ENCODE peak calls at places on chromosomes 12 and 14, in seven cellular contexts. Q, X, U, B, D, M and L are unnamed samples.

GRCh38 chr12:93883436-93884154 is 206.4 kb downstream of the CRADD start:
- DNase-seq in M (no peak), B (peak), X (peak), Q (peak), U (peak), D (no peak), L (peak)

GRCh38 chr14:100616854-100617714 is 29.9 kb upstream of the BEGAIN start:
- DNase-seq in U (no peak), Q (no peak), M (no peak), D (no peak), B (no peak), X (no peak), L (no peak)

GRCh38 chr14:23181946-23182345 is 1.5 kb downstream of the SLC7A8 start:
- DNase-seq in M (no peak), B (no peak), D (no peak), U (no peak), Q (no peak), X (no peak), L (no peak)

GRCh38 chr12:116922194-116922897 is 11.6 kb downstream of the FBXW8 start:
- DNase-seq in X (no peak), D (no peak), M (no peak), U (no peak), B (no peak), Q (peak), L (no peak)

GRCh38 chr12:93645702-93646101 is 31.5 kb upstream of the CRADD start:
- DNase-seq in X (no peak), U (peak), D (no peak), M (no peak), Q (peak), B (peak), L (no peak)

GRCh38 chr12:28209782-28210181 is 19.5 kb downstream of the CCDC91 start:
- DNase-seq in B (no peak), D (no peak), Q (no peak), M (no peak), X (no peak), U (no peak), L (no peak)

GRCh38 chr14:101817511-101818001 is 56.0 kb downstream of the PPP2R5C start:
- DNase-seq in B (no peak), M (no peak), D (no peak), U (no peak), X (no peak), Q (no peak), L (no peak)

GRCh38 chr14:51160871-51161270 is 66.0 kb upstream of the TRIM9 start:
- DNase-seq in M (no peak), U (no peak), B (no peak), X (no peak), D (no peak), Q (no peak), L (no peak)

GRCh38 chr14:53840444-53840843 is 116.2 kb downstream of the BMP4 start:
- DNase-seq in U (no peak), B (peak), D (no peak), Q (no peak), X (no peak), M (no peak), L (no peak)

GRCh38 chr14:64324461-64325255 is 30.5 kb upstream of the ESR2 start:
- DNase-seq in U (peak), B (peak), Q (peak), M (peak), X (no peak), D (no peak), L (peak)

GRCh38 chr12:67370979-67371378 is 101.8 kb downstream of the CAND1 start:
- DNase-seq in M (no peak), X (no peak), B (no peak), U (no peak), Q (no peak), D (no peak), L (no peak)

GRCh38 chr12:80025638-80026037 is 73.7 kb upstream of the OTOGL start:
- DNase-seq in X (no peak), U (no peak), Q (no peak), B (no peak), D (no peak), M (no peak), L (no peak)

GRCh38 chr12:22459872-22460490 is 84.4 kb downstream of the C2CD5 start:
- DNase-seq in M (no peak), B (peak), Q (peak), X (no peak), D (no peak), U (peak), L (peak)

GRCh38 chr14:87712386-87713113 is 280.4 kb downstream of the GALC start:
- DNase-seq in Q (peak), X (no peak), U (no peak), B (no peak), D (no peak), M (no peak), L (no peak)

GRCh38 chr14:81855007-81855406 is 321.4 kb upstream of the SEL1L start:
- DNase-seq in B (no peak), Q (no peak), D (no peak), M (no peak), X (no peak), U (no peak), L (no peak)

DNA sequence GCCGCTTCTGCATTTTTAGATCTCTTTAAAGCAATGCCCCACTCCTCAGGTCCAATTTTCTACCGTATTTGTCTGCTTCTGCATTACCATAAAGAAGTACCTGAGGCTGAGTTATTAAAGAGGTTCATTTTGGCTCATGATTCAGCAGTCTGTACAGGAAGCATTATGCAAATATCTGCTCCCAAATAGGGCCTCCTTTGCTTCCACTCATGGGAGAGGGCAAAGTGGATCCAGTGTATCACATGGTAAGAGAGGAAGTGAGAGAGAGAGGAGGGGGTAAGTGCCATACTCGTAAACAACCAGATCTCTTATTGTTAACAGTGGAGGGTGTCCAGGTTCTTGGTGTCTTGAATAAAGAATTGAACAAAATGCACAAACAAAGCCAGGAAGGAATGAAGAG is 316.1 kb upstream of the SEL1L start:
- DNase-seq in D (no peak), X (no peak), Q (no peak), U (no peak), M (no peak), B (no peak), L (no peak)
- TF ChIP-seq CTCF in D (no peak), X (no peak), Q (no peak), U (no peak), M (no peak), B (no peak), L (no peak)

GRCh38 chr14:73694083-73694482 is 20.1 kb downstream of the PNMA1 start:
- DNase-seq in M (no peak), X (no peak), B (no peak), U (no peak), Q (no peak), D (no peak), L (no peak)
- H3K4me3 ChIP-seq in M (no peak), X (no peak), B (no peak), U (no peak), Q (no peak), D (no peak), L (no peak)

GRCh38 chr14:68686724-68687123 is 106.1 kb downstream of the ZFP36L1 start:
- DNase-seq in B (no peak), Q (no peak), X (no peak), M (no peak), U (no peak), D (no peak), L (no peak)

GRCh38 chr14:68687746-68688145 is 105.1 kb downstream of the ZFP36L1 start:
- DNase-seq in Q (peak), D (no peak), M (no peak), U (peak), B (peak), X (no peak), L (peak)

GRCh38 chr14:68690106-68690960 is 102.5 kb downstream of the ZFP36L1 start:
- DNase-seq in B (no peak), M (no peak), U (no peak), D (no peak), X (no peak), Q (no peak), L (no peak)

GRCh38 chr14:68689426-68689825 is 103.4 kb downstream of the ZFP36L1 start:
- DNase-seq in U (no peak), B (no peak), Q (no peak), X (no peak), D (no peak), M (no peak), L (no peak)

GRCh38 chr14:68688872-68689371 is 103.9 kb downstream of the ZFP36L1 start:
- DNase-seq in Q (peak), B (peak), M (peak), U (no peak), D (no peak), X (no peak), L (peak)
- TF ChIP-seq CTCF in Q (peak), B (peak), M (peak), U (peak), D (no peak), X (peak), L (no peak)

GRCh38 chr12:24560192-24560591 is 388.7 kb downstream of the BCAT1 start:
- DNase-seq in B (no peak), M (no peak), Q (peak), U (no peak), X (no peak), D (no peak), L (no peak)
- H3K4me3 ChIP-seq in B (no peak), M (no peak), Q (no peak), U (no peak), X (peak), D (peak), L (no peak)

DNA sequence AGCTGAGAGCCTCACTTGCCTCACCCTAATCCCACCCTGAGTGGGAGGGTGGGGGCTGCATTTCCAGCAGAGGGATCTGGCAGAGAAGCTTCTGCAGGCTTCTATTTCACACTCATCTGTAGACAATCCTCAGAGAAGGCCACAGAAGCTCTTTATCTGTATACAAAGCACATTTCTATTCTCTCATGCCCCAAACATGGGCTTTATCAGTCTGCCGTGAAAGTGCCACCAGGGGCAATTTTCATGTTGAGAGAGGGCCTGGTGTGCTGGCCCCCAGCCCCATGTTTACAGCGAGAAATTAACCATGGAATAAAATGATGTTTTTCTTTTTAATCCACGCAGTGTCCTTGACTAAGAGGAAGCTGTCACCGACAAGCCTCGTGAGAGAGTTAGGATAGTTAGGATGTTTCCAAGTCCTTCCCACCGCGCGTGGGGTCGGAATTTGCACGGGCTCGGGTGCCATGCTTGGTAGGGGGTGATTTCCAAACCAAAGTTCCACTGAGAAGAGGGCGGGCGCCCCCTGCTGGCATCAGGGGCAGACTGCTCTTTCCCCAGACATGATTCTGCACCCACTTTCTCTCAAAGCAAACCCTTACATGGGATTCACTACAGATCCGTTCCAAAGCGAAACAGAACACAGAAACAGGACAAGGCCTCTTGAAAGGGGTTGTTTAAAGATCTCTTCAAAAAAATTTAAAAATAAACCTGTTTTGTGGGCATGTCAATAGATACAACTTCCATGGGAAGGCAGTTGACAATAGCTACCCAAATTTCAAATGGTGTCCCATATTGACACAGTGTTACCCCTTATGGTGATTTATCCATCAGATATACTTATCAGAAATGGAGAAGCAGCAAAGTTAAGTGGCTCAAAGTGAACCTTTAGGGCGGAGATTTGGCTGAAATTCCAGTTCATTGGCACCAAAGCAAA is 19.4 kb downstream of the BDKRB1 start:
- DNase-seq in B (peak), D (no peak), Q (peak), X (peak), M (no peak), U (peak), L (peak)
- TF ChIP-seq CTCF in B (peak), D (peak), Q (peak), X (peak), M (peak), U (peak), L (peak)

DNA sequence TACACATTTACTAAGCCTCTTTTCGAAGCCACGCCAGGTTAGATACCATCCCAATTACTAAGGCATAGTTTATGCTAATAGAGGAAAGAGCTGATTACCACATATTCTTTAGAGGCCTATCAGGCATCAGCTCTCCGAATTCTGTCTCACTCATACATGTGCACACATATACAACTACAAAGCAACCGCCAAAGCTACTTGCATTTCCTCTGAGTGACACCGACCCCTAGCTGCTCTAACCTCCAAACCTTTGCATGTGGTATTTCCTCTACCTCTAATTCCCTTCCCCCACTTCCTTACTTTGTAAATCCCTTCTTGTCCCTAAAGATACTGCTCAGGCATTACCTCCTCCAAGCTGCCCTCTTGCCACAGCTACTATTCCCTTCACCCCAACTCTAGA is 107.2 kb downstream of the DUSP6 start:
- DNase-seq in Q (peak), D (no peak), X (no peak), B (peak), U (no peak), M (no peak), L (no peak)
- H3K4me3 ChIP-seq in Q (no peak), D (no peak), X (no peak), B (no peak), U (no peak), M (no peak), L (no peak)

GRCh38 chr12:91604897-91605296 is 422.3 kb upstream of the DCN start:
- DNase-seq in M (no peak), D (no peak), B (peak), X (no peak), U (no peak), Q (no peak), L (no peak)

GRCh38 chr12:91610561-91610960 is 427.9 kb upstream of the DCN start:
- DNase-seq in M (no peak), U (no peak), Q (no peak), X (no peak), B (no peak), D (no peak), L (no peak)

GRCh38 chr12:91606662-91607377 is 424.2 kb upstream of the DCN start:
- DNase-seq in B (no peak), M (no peak), D (no peak), X (no peak), U (no peak), Q (no peak), L (no peak)

GRCh38 chr12:91609283-91609682 is 426.7 kb upstream of the DCN start:
- DNase-seq in X (no peak), U (no peak), Q (no peak), D (no peak), B (no peak), M (no peak), L (no peak)

DNA sequence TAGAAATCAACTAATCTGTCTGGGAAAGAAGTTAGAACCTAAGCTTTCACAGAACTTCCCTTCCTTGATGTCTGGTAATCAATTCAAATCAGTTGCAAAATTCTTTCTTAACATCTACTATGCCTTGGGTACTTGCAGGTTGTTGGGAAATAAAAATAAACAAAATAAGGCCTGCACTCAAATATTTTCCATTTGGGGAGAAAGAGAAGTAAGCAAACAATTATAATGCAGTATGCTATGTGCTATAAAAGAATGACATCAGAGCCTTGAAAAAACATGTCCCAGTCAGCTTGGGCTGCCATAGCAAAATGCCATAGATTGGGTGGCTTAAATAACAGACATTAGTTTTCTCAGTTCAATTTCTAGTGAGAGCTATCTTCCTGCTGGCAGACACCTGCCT is 425.9 kb upstream of the DCN start:
- DNase-seq in U (no peak), B (no peak), X (no peak), M (no peak), D (no peak), Q (no peak), L (no peak)
- TF ChIP-seq CTCF in U (no peak), B (no peak), X (no peak), M (no peak), D (no peak), Q (no peak), L (no peak)

GRCh38 chr14:68843471-68844209 is 50.8 kb upstream of the ZFP36L1 start:
- DNase-seq in D (peak), Q (peak), M (peak), U (peak), B (peak), X (peak), L (no peak)
- H3K4me3 ChIP-seq in D (peak), Q (peak), M (no peak), U (no peak), B (peak), X (no peak), L (no peak)